ENCODE peak calls at places on chromosomes 11 and 22, in seven cellular contexts. One of them, this sample, is unnamed.

GRCh38 chr22:42180349-42180842 is 49.8 kb upstream of the CYP2D6 start:
- DNase-seq in B cell: no peak
- DNase-seq in endodermal cell: peak
- DNase-seq in H9: no peak
- DNase-seq in fibroblast of villous mesenchyme: peak
- DNase-seq in fibroblast of pulmonary artery: no peak
- DNase-seq in CD8-positive, alpha-beta T cell: peak
- DNase-seq in this sample: no peak

GRCh38 chr11:119388103-119388502 is 6.6 kb upstream of the USP2 start:
- DNase-seq in CD8-positive, alpha-beta T cell: no peak
- DNase-seq in fibroblast of pulmonary artery: no peak
- DNase-seq in B cell: no peak
- DNase-seq in endodermal cell: no peak
- DNase-seq in fibroblast of villous mesenchyme: no peak
- DNase-seq in H9: no peak
- DNase-seq in this sample: no peak

GRCh38 chr11:69050592-69051380 is 2.1 kb downstream of the TPCN2 start:
- DNase-seq in CD8-positive, alpha-beta T cell: no peak
- DNase-seq in endodermal cell: no peak
- DNase-seq in fibroblast of pulmonary artery: no peak
- DNase-seq in H9: no peak
- DNase-seq in B cell: no peak
- DNase-seq in fibroblast of villous mesenchyme: no peak
- DNase-seq in this sample: no peak

GRCh38 chr22:28670691-28671261 is 8.9 kb downstream of the TTC28 start:
- DNase-seq in fibroblast of villous mesenchyme: no peak
- DNase-seq in endodermal cell: no peak
- DNase-seq in H9: no peak
- DNase-seq in fibroblast of pulmonary artery: no peak
- DNase-seq in CD8-positive, alpha-beta T cell: no peak
- DNase-seq in B cell: no peak
- DNase-seq in this sample: no peak

GRCh38 chr11:29019960-29020683 is 911.9 kb downstream of the METTL15 start:
- DNase-seq in fibroblast of villous mesenchyme: peak
- DNase-seq in fibroblast of pulmonary artery: peak
- DNase-seq in H9: peak
- DNase-seq in endodermal cell: peak
- DNase-seq in CD8-positive, alpha-beta T cell: no peak
- DNase-seq in B cell: no peak
- DNase-seq in this sample: peak

GRCh38 chr22:34897126-34897525 is 168.8 kb upstream of the ISX start:
- DNase-seq in H9: no peak
- DNase-seq in fibroblast of pulmonary artery: no peak
- DNase-seq in B cell: no peak
- DNase-seq in CD8-positive, alpha-beta T cell: no peak
- DNase-seq in endodermal cell: no peak
- DNase-seq in fibroblast of villous mesenchyme: no peak
- DNase-seq in this sample: no peak

GRCh38 chr22:44330727-44331660 is 18.2 kb upstream of the SHISAL1 start:
- DNase-seq in CD8-positive, alpha-beta T cell: no peak
- DNase-seq in endodermal cell: peak
- DNase-seq in H9: peak
- DNase-seq in fibroblast of pulmonary artery: no peak
- DNase-seq in fibroblast of villous mesenchyme: no peak
- DNase-seq in B cell: peak
- DNase-seq in this sample: peak

GRCh38 chr11:67646535-67647336 is 3.8 kb downstream of the ACY3 start:
- DNase-seq in CD8-positive, alpha-beta T cell: peak
- DNase-seq in H9: peak
- DNase-seq in fibroblast of pulmonary artery: no peak
- DNase-seq in endodermal cell: peak
- DNase-seq in B cell: peak
- DNase-seq in fibroblast of villous mesenchyme: no peak
- DNase-seq in this sample: no peak

GRCh38 chr11:34784318-34784841 is 131.8 kb downstream of the APIP start:
- DNase-seq in fibroblast of villous mesenchyme: no peak
- DNase-seq in B cell: no peak
- DNase-seq in endodermal cell: no peak
- DNase-seq in H9: no peak
- DNase-seq in CD8-positive, alpha-beta T cell: no peak
- DNase-seq in fibroblast of pulmonary artery: no peak
- DNase-seq in this sample: no peak

GRCh38 chr22:20551805-20552449 is 44.5 kb downstream of the MED15 start:
- DNase-seq in fibroblast of villous mesenchyme: no peak
- DNase-seq in B cell: no peak
- DNase-seq in CD8-positive, alpha-beta T cell: peak
- DNase-seq in H9: no peak
- DNase-seq in fibroblast of pulmonary artery: peak
- DNase-seq in endodermal cell: no peak
- DNase-seq in this sample: no peak

GRCh38 chr22:46726066-46726985 is 11.7 kb downstream of the CERK start:
- DNase-seq in endodermal cell: peak
- DNase-seq in fibroblast of pulmonary artery: no peak
- DNase-seq in CD8-positive, alpha-beta T cell: no peak
- DNase-seq in H9: no peak
- DNase-seq in B cell: no peak
- DNase-seq in fibroblast of villous mesenchyme: peak
- DNase-seq in this sample: no peak

GRCh38 chr22:17781319-17782031 is 7.2 kb upstream of the BID start:
- DNase-seq in fibroblast of villous mesenchyme: peak
- DNase-seq in CD8-positive, alpha-beta T cell: peak
- DNase-seq in H9: no peak
- DNase-seq in fibroblast of pulmonary artery: peak
- DNase-seq in endodermal cell: no peak
- DNase-seq in B cell: peak
- DNase-seq in this sample: no peak

GRCh38 chr22:49962012-49962750 is 1.6 kb downstream of the PIM3 start:
- DNase-seq in B cell: peak
- DNase-seq in H9: peak
- DNase-seq in CD8-positive, alpha-beta T cell: peak
- DNase-seq in fibroblast of villous mesenchyme: peak
- DNase-seq in endodermal cell: peak
- DNase-seq in fibroblast of pulmonary artery: peak
- DNase-seq in this sample: no peak

GRCh38 chr11:128694618-128695481 is 978 bp downstream of the FLI1 start:
- DNase-seq in H9: peak
- DNase-seq in fibroblast of villous mesenchyme: peak
- DNase-seq in fibroblast of pulmonary artery: peak
- DNase-seq in B cell: peak
- DNase-seq in CD8-positive, alpha-beta T cell: peak
- DNase-seq in endodermal cell: peak
- DNase-seq in this sample: no peak

GRCh38 chr11:118186346-118187107 is 10.1 kb upstream of the SCN2B start:
- DNase-seq in B cell: no peak
- DNase-seq in fibroblast of pulmonary artery: no peak
- DNase-seq in fibroblast of villous mesenchyme: no peak
- DNase-seq in CD8-positive, alpha-beta T cell: no peak
- DNase-seq in endodermal cell: no peak
- DNase-seq in H9: no peak
- DNase-seq in this sample: no peak

GRCh38 chr11:35907648-35908431 is 36.0 kb upstream of the LDLRAD3 start:
- DNase-seq in fibroblast of villous mesenchyme: peak
- DNase-seq in B cell: no peak
- DNase-seq in endodermal cell: no peak
- DNase-seq in CD8-positive, alpha-beta T cell: no peak
- DNase-seq in H9: no peak
- DNase-seq in fibroblast of pulmonary artery: peak
- DNase-seq in this sample: no peak

GRCh38 chr11:48106166-48106565 is 110.4 kb upstream of the OR4B1 start:
- DNase-seq in CD8-positive, alpha-beta T cell: peak
- DNase-seq in endodermal cell: no peak
- DNase-seq in H9: no peak
- DNase-seq in fibroblast of villous mesenchyme: no peak
- DNase-seq in B cell: peak
- DNase-seq in fibroblast of pulmonary artery: no peak
- DNase-seq in this sample: no peak

GRCh38 chr11:110613526-110613925 is 98.7 kb downstream of the ARHGAP20 start:
- DNase-seq in fibroblast of villous mesenchyme: peak
- DNase-seq in fibroblast of pulmonary artery: peak
- DNase-seq in endodermal cell: no peak
- DNase-seq in B cell: no peak
- DNase-seq in H9: no peak
- DNase-seq in CD8-positive, alpha-beta T cell: no peak
- DNase-seq in this sample: no peak

GRCh38 chr22:40855960-40856512 is 403 bp downstream of the ST13 start:
- DNase-seq in endodermal cell: peak
- DNase-seq in fibroblast of villous mesenchyme: peak
- DNase-seq in B cell: peak
- DNase-seq in H9: peak
- DNase-seq in fibroblast of pulmonary artery: peak
- DNase-seq in CD8-positive, alpha-beta T cell: no peak
- DNase-seq in this sample: no peak

GRCh38 chr22:21009638-21010425 is 5.1 kb upstream of the P2RX6 start:
- DNase-seq in H9: peak
- DNase-seq in fibroblast of villous mesenchyme: peak
- DNase-seq in B cell: no peak
- DNase-seq in CD8-positive, alpha-beta T cell: no peak
- DNase-seq in fibroblast of pulmonary artery: peak
- DNase-seq in endodermal cell: peak
- DNase-seq in this sample: peak

GRCh38 chr11:13347901-13348300 is 70.3 kb downstream of the BMAL1 start:
- DNase-seq in B cell: no peak
- DNase-seq in CD8-positive, alpha-beta T cell: no peak
- DNase-seq in fibroblast of villous mesenchyme: no peak
- DNase-seq in fibroblast of pulmonary artery: no peak
- DNase-seq in H9: no peak
- DNase-seq in endodermal cell: no peak
- DNase-seq in this sample: no peak

GRCh38 chr22:45997077-45997774 is 20.3 kb upstream of the WNT7B start:
- DNase-seq in B cell: peak
- DNase-seq in CD8-positive, alpha-beta T cell: no peak
- DNase-seq in endodermal cell: no peak
- DNase-seq in H9: peak
- DNase-seq in fibroblast of pulmonary artery: peak
- DNase-seq in fibroblast of villous mesenchyme: peak
- DNase-seq in this sample: no peak

GRCh38 chr11:18322818-18323570 is 627 bp downstream of the GTF2H1 start:
- DNase-seq in B cell: no peak
- DNase-seq in endodermal cell: no peak
- DNase-seq in fibroblast of pulmonary artery: no peak
- DNase-seq in H9: no peak
- DNase-seq in CD8-positive, alpha-beta T cell: no peak
- DNase-seq in fibroblast of villous mesenchyme: no peak
- DNase-seq in this sample: no peak

GRCh38 chr22:39932918-39933649 is 27.1 kb upstream of the TMA7B start:
- DNase-seq in endodermal cell: peak
- DNase-seq in fibroblast of villous mesenchyme: peak
- DNase-seq in fibroblast of pulmonary artery: peak
- DNase-seq in CD8-positive, alpha-beta T cell: peak
- DNase-seq in H9: peak
- DNase-seq in B cell: peak
- DNase-seq in this sample: peak

GRCh38 chr11:134512061-134512460 is 100.0 kb upstream of the B3GAT1 start:
- DNase-seq in CD8-positive, alpha-beta T cell: no peak
- DNase-seq in fibroblast of villous mesenchyme: no peak
- DNase-seq in fibroblast of pulmonary artery: no peak
- DNase-seq in B cell: no peak
- DNase-seq in endodermal cell: peak
- DNase-seq in H9: no peak
- DNase-seq in this sample: no peak

GRCh38 chr22:48146426-48146825 is 1384.0 kb downstream of the TBC1D22A start:
- DNase-seq in CD8-positive, alpha-beta T cell: no peak
- DNase-seq in endodermal cell: peak
- DNase-seq in H9: no peak
- DNase-seq in fibroblast of villous mesenchyme: no peak
- DNase-seq in B cell: no peak
- DNase-seq in fibroblast of pulmonary artery: no peak
- DNase-seq in this sample: no peak

GRCh38 chr11:100512475-100512874 is 174.6 kb upstream of the ARHGAP42 start:
- DNase-seq in endodermal cell: no peak
- DNase-seq in B cell: no peak
- DNase-seq in H9: no peak
- DNase-seq in fibroblast of pulmonary artery: peak
- DNase-seq in CD8-positive, alpha-beta T cell: no peak
- DNase-seq in fibroblast of villous mesenchyme: no peak
- DNase-seq in this sample: no peak

GRCh38 chr11:92591551-92591950 is 366.9 kb downstream of the FAT3 start:
- DNase-seq in endodermal cell: no peak
- DNase-seq in fibroblast of villous mesenchyme: no peak
- DNase-seq in H9: no peak
- DNase-seq in B cell: no peak
- DNase-seq in CD8-positive, alpha-beta T cell: no peak
- DNase-seq in fibroblast of pulmonary artery: no peak
- DNase-seq in this sample: no peak
- TF ChIP-seq CTCF in endodermal cell: no peak
- TF ChIP-seq CTCF in fibroblast of villous mesenchyme: no peak
- TF ChIP-seq CTCF in H9: no peak
- TF ChIP-seq CTCF in B cell: no peak
- TF ChIP-seq CTCF in CD8-positive, alpha-beta T cell: no peak
- TF ChIP-seq CTCF in fibroblast of pulmonary artery: no peak
- TF ChIP-seq CTCF in this sample: no peak

GRCh38 chr11:33290319-33290718 is 33.1 kb downstream of the HIPK3 start:
- DNase-seq in fibroblast of pulmonary artery: no peak
- DNase-seq in endodermal cell: no peak
- DNase-seq in fibroblast of villous mesenchyme: no peak
- DNase-seq in H9: no peak
- DNase-seq in B cell: no peak
- DNase-seq in CD8-positive, alpha-beta T cell: no peak
- DNase-seq in this sample: no peak
- TF ChIP-seq CTCF in fibroblast of pulmonary artery: no peak
- TF ChIP-seq CTCF in endodermal cell: no peak
- TF ChIP-seq CTCF in fibroblast of villous mesenchyme: no peak
- TF ChIP-seq CTCF in H9: no peak
- TF ChIP-seq CTCF in B cell: no peak
- TF ChIP-seq CTCF in CD8-positive, alpha-beta T cell: no peak
- TF ChIP-seq CTCF in this sample: no peak

GRCh38 chr11:1027483-1028290 is 8.8 kb downstream of the MUC6 start:
- DNase-seq in endodermal cell: no peak
- DNase-seq in H9: no peak
- DNase-seq in fibroblast of villous mesenchyme: no peak
- DNase-seq in fibroblast of pulmonary artery: no peak
- DNase-seq in B cell: no peak
- DNase-seq in CD8-positive, alpha-beta T cell: no peak
- DNase-seq in this sample: no peak
- TF ChIP-seq CTCF in endodermal cell: no peak
- TF ChIP-seq CTCF in H9: no peak
- TF ChIP-seq CTCF in fibroblast of villous mesenchyme: no peak
- TF ChIP-seq CTCF in fibroblast of pulmonary artery: no peak
- TF ChIP-seq CTCF in B cell: no peak
- TF ChIP-seq CTCF in CD8-positive, alpha-beta T cell: no peak
- TF ChIP-seq CTCF in this sample: no peak

DNA sequence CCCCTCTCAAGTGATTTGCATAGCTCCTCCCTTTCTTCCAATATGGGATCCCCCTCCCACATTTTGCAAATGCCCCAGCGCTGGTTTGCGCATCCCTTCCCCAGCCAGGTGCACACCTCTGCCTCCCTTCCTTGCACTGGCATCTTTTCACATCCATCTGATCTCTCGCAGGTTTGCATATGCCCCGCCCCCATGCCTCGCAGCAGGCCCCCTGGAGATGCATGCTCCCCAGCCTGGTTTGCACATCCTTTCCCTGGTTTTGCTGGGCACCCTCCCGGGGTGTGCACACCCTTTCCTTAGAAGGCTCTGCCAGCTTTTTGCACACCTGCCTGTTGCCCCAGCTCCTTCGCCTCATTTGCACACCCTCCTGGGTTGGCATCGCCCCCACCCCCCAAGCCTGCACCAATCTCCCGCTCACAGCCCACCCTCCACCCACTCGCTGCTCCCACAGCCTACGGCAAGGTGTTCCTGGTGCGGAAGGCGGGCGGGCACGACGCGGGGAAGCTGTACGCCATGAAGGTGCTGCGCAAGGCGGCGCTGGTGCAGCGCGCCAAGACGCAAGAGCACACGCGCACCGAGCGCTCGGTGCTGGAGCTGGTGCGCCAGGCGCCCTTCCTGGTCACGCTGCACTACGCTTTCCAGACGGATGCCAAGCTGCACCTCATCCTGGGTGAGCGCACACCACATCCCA is 895 bp downstream of the RPS6KA4 start:
- DNase-seq in CD8-positive, alpha-beta T cell: no peak
- DNase-seq in fibroblast of pulmonary artery: no peak
- DNase-seq in B cell: peak
- DNase-seq in H9: no peak
- DNase-seq in fibroblast of villous mesenchyme: no peak
- DNase-seq in endodermal cell: peak
- DNase-seq in this sample: no peak
- TF ChIP-seq CTCF in CD8-positive, alpha-beta T cell: no peak
- TF ChIP-seq CTCF in fibroblast of pulmonary artery: no peak
- TF ChIP-seq CTCF in B cell: no peak
- TF ChIP-seq CTCF in H9: no peak
- TF ChIP-seq CTCF in fibroblast of villous mesenchyme: no peak
- TF ChIP-seq CTCF in endodermal cell: no peak
- TF ChIP-seq CTCF in this sample: no peak

This sample was measured in neural crest cell.